ENCODE peak calls at places on chromosomes 16 and 17, in four cellular contexts. K, I, B and T are unnamed samples.
A peak's percentile ranks its signal among the peaks of the same experiment; 100 is the strongest.

GRCh38 chr17:38797828-38798227 is 1.5 kb downstream of the PIP4K2B start:
- DNase-seq in K (no peak), I (no peak), B (no peak), T (no peak)

GRCh38 chr17:29844339-29845048 is 85.5 kb downstream of the SSH2 start:
- DNase-seq in K (peak; percentile 32), I (no peak), B (no peak), T (no peak)

GRCh38 chr16:52786105-52786504 is 239.2 kb upstream of the TOX3 start:
- DNase-seq in K (no peak), I (no peak), B (no peak), T (no peak)

GRCh38 chr17:75246404-75246803 is 15.0 kb downstream of the GGA3 start:
- DNase-seq in K (no peak), I (no peak), B (no peak), T (no peak)

GRCh38 chr16:1154291-1154886 is 1.5 kb downstream of the CACNA1H start:
- DNase-seq in K (no peak), I (no peak), B (no peak), T (peak; percentile 74)

GRCh38 chr16:17370233-17371013 is 100.3 kb downstream of the XYLT1 start:
- DNase-seq in K (no peak), I (no peak), B (no peak), T (no peak)

GRCh38 chr16:53034306-53034705 is 18.4 kb downstream of the CHD9NB start:
- DNase-seq in K (no peak), I (no peak), B (no peak), T (no peak)

GRCh38 chr17:82008941-82009405 is 13.7 kb downstream of the CENPX start:
- DNase-seq in K (no peak), I (no peak), B (no peak), T (no peak)

GRCh38 chr16:24736758-24737157 is 7.3 kb downstream of the TNRC6A start:
- DNase-seq in K (no peak), I (no peak), B (no peak), T (no peak)

DNA sequence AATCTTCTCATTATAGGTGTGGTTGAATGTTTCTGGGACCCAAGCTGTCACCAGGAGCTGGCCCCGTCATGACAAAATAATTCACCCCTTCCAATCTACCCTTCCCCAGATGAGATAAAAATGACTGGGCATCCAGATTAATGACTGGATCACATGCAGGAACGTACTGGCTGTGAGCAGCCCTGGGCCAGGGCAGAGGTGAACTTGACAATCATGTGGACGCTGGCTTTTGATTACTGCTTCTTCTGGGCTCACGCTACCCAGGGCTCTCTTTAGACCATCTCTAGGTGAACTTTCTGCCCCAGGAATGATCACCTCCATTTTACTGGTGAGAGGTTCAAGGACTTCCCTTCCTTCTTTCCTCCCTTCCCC is 18.3 kb downstream of the CBX4 start:
- DNase-seq in K (no peak), I (no peak), B (no peak), T (no peak)
- TF ChIP-seq KDM1A in K (no peak), I (no peak), B (no peak), T (no peak)

GRCh38 chr17:64146418-64147109 is 16.6 kb upstream of the ERN1 start:
- DNase-seq in K (peak; percentile 46), I (peak; percentile 52), B (no peak), T (peak; percentile 31)
- TF ChIP-seq CHD2 in K (peak; percentile 37), I (peak; percentile 29), B (no peak), T (no peak)

GRCh38 chr16:74778646-74779045 is 4.0 kb upstream of the FA2H start:
- DNase-seq in K (no peak), I (peak; percentile 44), B (no peak), T (no peak)
- TF ChIP-seq KDM1A in K (no peak), I (no peak), B (no peak), T (no peak)

GRCh38 chr16:75555213-75555706 is 792 bp downstream of the TMEM231 start:
- DNase-seq in K (peak; percentile 93), I (peak; percentile 89), B (no peak), T (peak; percentile 94)
- TF ChIP-seq CHD2 in K (no peak), I (no peak), B (no peak), T (no peak)

GRCh38 chr17:7841309-7841621 is 7.2 kb downstream of the KDM6B start:
- DNase-seq in K (no peak), I (no peak), B (no peak), T (no peak)
- TF ChIP-seq KDM1A in K (no peak), I (no peak), B (no peak), T (no peak)

GRCh38 chr17:55230716-55231115 is 34.0 kb upstream of the HLF start:
- DNase-seq in K (no peak), I (no peak), B (no peak), T (no peak)
- TF ChIP-seq CHD2 in K (no peak), I (no peak), B (no peak), T (no peak)

GRCh38 chr16:30541502-30542329 is 7.1 kb upstream of the ZNF747 start:
- DNase-seq in K (no peak), I (no peak), B (no peak), T (no peak)
- TF ChIP-seq KDM1A in K (peak; percentile 9), I (no peak), B (no peak), T (no peak)

GRCh38 chr16:20166531-20167235 is 93.0 kb upstream of the GPR139 start:
- DNase-seq in K (no peak), I (peak; percentile 34), B (no peak), T (no peak)
- TF ChIP-seq CHD2 in K (no peak), I (no peak), B (no peak), T (no peak)

DNA sequence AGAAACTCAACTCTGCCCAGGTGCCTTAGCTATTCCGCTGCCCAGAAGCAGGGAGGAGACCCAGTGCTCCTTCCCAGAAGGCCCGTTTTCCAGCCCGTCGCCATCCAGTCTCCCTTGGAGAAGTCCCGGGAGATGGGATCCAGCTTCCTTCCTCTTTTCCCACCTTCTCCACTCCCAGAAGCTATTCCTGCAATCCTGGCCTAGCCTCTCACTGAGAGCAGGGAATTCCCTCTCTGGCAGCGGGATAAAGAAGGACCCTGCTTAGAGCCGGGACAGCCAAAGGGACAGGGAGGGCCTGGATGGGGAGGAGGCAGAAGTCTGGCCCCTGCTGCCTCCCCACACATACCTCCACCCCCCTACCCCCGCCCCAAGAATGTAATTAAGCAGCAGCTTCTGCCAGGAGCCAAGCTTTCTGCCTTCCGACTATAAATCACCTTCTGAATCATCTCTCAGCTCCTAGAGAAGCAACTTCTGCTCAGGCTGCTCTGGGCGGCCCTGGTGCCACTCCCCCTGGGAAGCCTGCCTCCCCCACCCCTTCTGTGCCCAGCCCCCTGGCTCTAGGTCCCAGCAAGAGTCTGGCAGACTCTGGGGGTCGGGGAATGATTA is 6.4 kb downstream of the WNT3 start:
- DNase-seq in K (peak; percentile 33), I (no peak), B (no peak), T (no peak)
- TF ChIP-seq KDM1A in K (no peak), I (no peak), B (no peak), T (no peak)

GRCh38 chr17:58889928-58890327 is 134.3 kb downstream of the PPM1E start:
- DNase-seq in K (no peak), I (no peak), B (no peak), T (no peak)
- TF ChIP-seq CHD2 in K (no peak), I (no peak), B (no peak), T (no peak)